ENCODE peak calls at places on chromosome 18, in six cellular contexts. T is thyroid gland, N is glutamatergic neuron, K is lung, H is stomach, E is HL-60. R is an unnamed sample.

GRCh38 chr18:3264362-3264761 is 2.4 kb downstream of the MYL12B start:
- DNase-seq in T (no peak), N (no peak), K (no peak), H (no peak), E (no peak), R (no peak)

GRCh38 chr18:61448316-61448715 is 115.1 kb downstream of the CDH20 start:
- DNase-seq in T (no peak), N (no peak), K (no peak), H (no peak), E (no peak), R (no peak)

GRCh38 chr18:2853926-2854664 is 7.3 kb downstream of the EMILIN2 start:
- DNase-seq in T (no peak), N (no peak), K (no peak), H (no peak), E (no peak), R (no peak)

GRCh38 chr18:2901405-2901989 is 54.7 kb downstream of the EMILIN2 start:
- DNase-seq in T (no peak), N (no peak), K (no peak), H (no peak), E (no peak), R (no peak)

GRCh38 chr18:27865431-27865830 is 311.5 kb downstream of the CDH2 start:
- DNase-seq in T (no peak), N (no peak), K (no peak), H (no peak), E (no peak), R (no peak)

GRCh38 chr18:31203794-31204148 is 41.1 kb upstream of the DSC1 start:
- DNase-seq in T (no peak), N (no peak), K (no peak), H (no peak), E (no peak), R (no peak)

GRCh38 chr18:985301-985700 is 80.6 kb downstream of the ADCYAP1 start:
- DNase-seq in T (no peak), N (peak), K (no peak), H (no peak), E (no peak), R (no peak)

GRCh38 chr18:2568129-2568528 is 3.2 kb downstream of the METTL4 start:
- DNase-seq in T (no peak), N (no peak), K (no peak), H (no peak), E (no peak), R (no peak)

GRCh38 chr18:36711813-36712444 is 116.9 kb downstream of the TPGS2 start:
- DNase-seq in T (no peak), N (no peak), K (no peak), H (no peak), E (no peak), R (no peak)

GRCh38 chr18:58057291-58057965 is 13.4 kb downstream of the NEDD4L start:
- DNase-seq in T (no peak), N (no peak), K (no peak), H (no peak), E (no peak), R (peak)

GRCh38 chr18:38450876-38451275 is 885.3 kb upstream of the CELF4 start:
- DNase-seq in T (no peak), N (no peak), K (no peak), H (no peak), E (no peak), R (peak)

GRCh38 chr18:76943542-76944339 is 121.4 kb downstream of the ZNF236 start:
- DNase-seq in T (no peak), N (peak), K (peak), H (peak), E (peak), R (no peak)

GRCh38 chr18:54127759-54128378 is 96.6 kb downstream of the MBD2 start:
- DNase-seq in T (no peak), N (peak), K (no peak), H (no peak), E (no peak), R (peak)

GRCh38 chr18:42052137-42052708 is 97.2 kb downstream of the PIK3C3 start:
- DNase-seq in T (no peak), N (no peak), K (no peak), H (no peak), E (no peak), R (no peak)

GRCh38 chr18:30132959-30133358 is 909.6 kb downstream of the DSC3 start:
- DNase-seq in T (no peak), N (no peak), K (no peak), H (no peak), E (no peak), R (no peak)

GRCh38 chr18:4017479-4017878 is 437.6 kb downstream of the DLGAP1 start:
- DNase-seq in T (no peak), N (no peak), K (no peak), H (no peak), E (peak), R (no peak)

GRCh38 chr18:35409921-35410320 is 32.8 kb upstream of the ZNF396 start:
- DNase-seq in T (no peak), N (no peak), K (no peak), H (no peak), E (no peak), R (no peak)

GRCh38 chr18:62348474-62348873 is 23.4 kb downstream of the TNFRSF11A start:
- DNase-seq in T (no peak), N (no peak), K (no peak), H (no peak), E (no peak), R (no peak)

GRCh38 chr18:30889582-30890301 is 152.8 kb downstream of the DSC3 start:
- DNase-seq in T (no peak), N (peak), K (no peak), H (no peak), E (no peak), R (no peak)

GRCh38 chr18:13223341-13224148 is 5.0 kb downstream of the LDLRAD4 start:
- DNase-seq in T (peak), N (no peak), K (no peak), H (peak), E (no peak), R (no peak)

GRCh38 chr18:32661486-32662299 is 111.1 kb downstream of the KLHL14 start:
- DNase-seq in T (no peak), N (no peak), K (no peak), H (no peak), E (no peak), R (no peak)

GRCh38 chr18:27856839-27857238 is 320.1 kb downstream of the CDH2 start:
- DNase-seq in T (no peak), N (no peak), K (no peak), H (no peak), E (no peak), R (no peak)

GRCh38 chr18:42644729-42645131 is 470.8 kb downstream of the RIT2 start:
- DNase-seq in T (no peak), N (no peak), K (no peak), H (peak), E (no peak), R (no peak)

GRCh38 chr18:3757361-3757760 is 307.4 kb downstream of the TGIF1 start:
- DNase-seq in T (no peak), N (no peak), K (no peak), H (no peak), E (no peak), R (no peak)

GRCh38 chr18:25365242-25365641 is 13.3 kb upstream of the ZNF521 start:
- DNase-seq in T (no peak), N (no peak), K (no peak), H (no peak), E (no peak), R (no peak)

GRCh38 chr18:26637983-26638382 is 89.6 kb upstream of the KCTD1 start:
- DNase-seq in T (no peak), N (no peak), K (no peak), H (no peak), E (no peak), R (no peak)

GRCh38 chr18:46677609-46678470 is 20.8 kb upstream of the LOXHD1 start:
- DNase-seq in T (peak), N (no peak), K (no peak), H (no peak), E (no peak), R (no peak)

GRCh38 chr18:31506024-31506742 is 8.2 kb downstream of the DSG2 start:
- DNase-seq in T (no peak), N (no peak), K (no peak), H (no peak), E (no peak), R (no peak)

GRCh38 chr18:56945171-56945863 is 201.6 kb upstream of the BOD1L2 start:
- DNase-seq in T (no peak), N (no peak), K (no peak), H (no peak), E (no peak), R (no peak)

GRCh38 chr18:57666818-57667497 is 45.3 kb upstream of the NARS1 start:
- DNase-seq in T (no peak), N (no peak), K (no peak), H (no peak), E (peak), R (no peak)

GRCh38 chr18:48956378-48956777 is 5.6 kb upstream of the SMAD7 start:
- DNase-seq in T (no peak), N (no peak), K (no peak), H (no peak), E (no peak), R (no peak)

GRCh38 chr18:49031511-49032188 is 80.9 kb upstream of the SMAD7 start:
- DNase-seq in T (no peak), N (no peak), K (no peak), H (peak), E (no peak), R (no peak)

GRCh38 chr18:25516747-25517498 is 165.0 kb upstream of the ZNF521 start:
- DNase-seq in T (no peak), N (no peak), K (no peak), H (no peak), E (no peak), R (no peak)

GRCh38 chr18:3879836-3880120 is 429.8 kb downstream of the TGIF1 start:
- DNase-seq in T (no peak), N (no peak), K (no peak), H (no peak), E (no peak), R (no peak)

GRCh38 chr18:58576641-58577251 is 52.1 kb downstream of the ALPK2 start:
- DNase-seq in T (no peak), N (no peak), K (no peak), H (no peak), E (no peak), R (no peak)

GRCh38 chr18:70025580-70025979 is 77.9 kb upstream of the CD226 start:
- DNase-seq in T (no peak), N (no peak), K (no peak), H (no peak), E (no peak), R (no peak)

GRCh38 chr18:70024088-70024487 is 76.4 kb upstream of the CD226 start:
- DNase-seq in T (no peak), N (no peak), K (no peak), H (no peak), E (no peak), R (no peak)

GRCh38 chr18:70022636-70023035 is 75.0 kb upstream of the CD226 start:
- DNase-seq in T (no peak), N (no peak), K (no peak), H (no peak), E (no peak), R (no peak)

GRCh38 chr18:70028084-70028483 is 80.4 kb upstream of the CD226 start:
- DNase-seq in T (no peak), N (no peak), K (no peak), H (no peak), E (no peak), R (no peak)

GRCh38 chr18:70024829-70025228 is 77.2 kb upstream of the CD226 start:
- DNase-seq in T (no peak), N (no peak), K (no peak), H (no peak), E (no peak), R (no peak)
- TF ChIP-seq CTCF in T (no peak), N (no peak), K (no peak), H (no peak), E (no peak), R (no peak)

GRCh38 chr18:8426401-8426800 is 182.8 kb upstream of the RAB12 start:
- DNase-seq in T (no peak), N (peak), K (no peak), H (no peak), E (no peak), R (no peak)
- TF ChIP-seq CTCF in T (no peak), N (peak), K (no peak), H (no peak), E (peak), R (no peak)

GRCh38 chr18:74493689-74494088 is 2.5 kb upstream of the CNDP2 start:
- DNase-seq in T (peak), N (no peak), K (no peak), H (peak), E (no peak), R (no peak)
- TF ChIP-seq CTCF in T (peak), N (peak), K (peak), H (peak), E (peak), R (peak)

GRCh38 chr18:44130365-44130942 is 550.2 kb upstream of the SETBP1 start:
- DNase-seq in T (peak), N (peak), K (no peak), H (no peak), E (peak), R (no peak)
- TF ChIP-seq CTCF in T (peak), N (peak), K (peak), H (peak), E (peak), R (peak)

DNA sequence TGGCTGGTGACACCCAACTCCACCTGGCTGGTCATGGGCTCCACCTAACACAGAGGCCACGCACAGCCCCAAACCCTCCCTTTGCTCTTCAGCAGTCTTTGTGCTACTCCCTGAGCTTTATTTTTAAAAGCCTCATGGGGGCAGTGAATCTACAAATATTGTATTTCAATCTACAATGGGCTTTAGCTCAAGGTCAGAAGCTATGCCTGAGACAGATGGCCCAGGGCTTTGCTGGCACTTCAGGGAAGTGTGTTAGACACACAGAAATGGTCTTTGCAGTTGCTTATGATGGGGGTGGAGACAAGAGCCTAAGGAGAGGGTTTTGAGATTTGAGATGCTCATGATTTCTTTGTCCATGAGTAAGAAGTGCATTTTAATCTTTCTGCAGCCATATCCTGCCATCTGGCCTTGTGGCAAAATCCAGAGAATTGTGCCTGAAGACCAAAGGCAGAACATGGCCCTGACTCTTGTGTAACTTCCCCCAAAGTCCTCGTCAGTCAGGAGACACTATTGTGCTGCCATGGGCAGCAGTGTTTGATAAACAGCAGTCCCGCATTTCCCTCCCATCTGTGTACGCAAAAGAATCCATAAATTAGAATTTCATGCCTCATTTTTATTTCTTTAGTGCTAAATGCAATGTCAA is 92.6 kb downstream of the VAPA start:
- DNase-seq in T (no peak), N (peak), K (no peak), H (no peak), E (peak), R (peak)
- TF ChIP-seq CTCF in T (peak), N (no peak), K (no peak), H (no peak), E (no peak), R (peak)

GRCh38 chr18:79964330-79965118 is at the start of gene HSBP1L1:
- DNase-seq in T (peak), N (peak), K (peak), H (peak), E (no peak), R (no peak)
- TF ChIP-seq CTCF in T (peak), N (no peak), K (no peak), H (peak), E (no peak), R (peak)

DNA sequence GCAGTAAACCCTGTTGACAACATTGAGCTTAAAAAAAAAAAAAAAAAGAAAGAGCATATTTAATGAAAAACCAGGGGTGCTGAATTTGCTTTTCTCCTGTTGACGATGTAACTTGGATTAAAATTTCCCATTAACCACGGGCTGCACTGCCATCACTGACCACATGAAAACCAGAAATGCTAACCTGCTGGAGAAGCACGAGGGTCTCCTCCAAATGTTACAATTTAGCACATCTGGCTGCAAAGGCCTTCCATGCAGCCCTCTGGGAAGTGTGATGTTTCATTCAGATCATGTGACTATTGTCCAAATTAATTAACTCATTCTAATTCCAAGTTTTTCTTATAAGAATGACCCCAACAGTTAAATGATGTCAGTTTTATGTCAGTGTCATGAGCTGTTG is 26.9 kb upstream of the SERPINB12 start:
- DNase-seq in T (no peak), N (no peak), K (no peak), H (no peak), E (no peak), R (no peak)
- TF ChIP-seq CTCF in T (no peak), N (peak), K (no peak), H (no peak), E (no peak), R (no peak)

GRCh38 chr18:75691483-75691882 is 264.0 kb upstream of the SMIM21 start:
- DNase-seq in T (no peak), N (no peak), K (no peak), H (no peak), E (no peak), R (no peak)
- TF ChIP-seq CTCF in T (no peak), N (peak), K (no peak), H (no peak), E (no peak), R (no peak)

R was measured in D721Med.